ENCODE peak calls at places on chromosomes 6 and 20, in ten cellular contexts. C, O, A, S, L, N, U, E, P and T are unnamed samples.

GRCh38 chr6:18551228-18551627 is 164.1 kb downstream of the RNF144B start:
- DNase-seq in N (no peak), S (no peak), A (peak), C (peak), U (no peak), E (peak), O (no peak), L (peak), P (peak), T (no peak)

GRCh38 chr20:10670521-10671220 is 3.1 kb downstream of the JAG1 start:
- DNase-seq in P (no peak), A (no peak), C (no peak), S (no peak), L (no peak), U (no peak), N (no peak), E (no peak), O (peak), T (no peak)

GRCh38 chr6:36596359-36596758 is 2.2 kb downstream of the SRSF3 start:
- DNase-seq in U (no peak), E (no peak), L (peak), S (no peak), N (no peak), A (no peak), O (no peak), C (peak), P (peak), T (no peak)

GRCh38 chr20:32528291-32528891 is 56.7 kb downstream of the NOL4L start:
- DNase-seq in A (no peak), P (no peak), E (no peak), U (no peak), S (no peak), C (no peak), O (no peak), L (no peak), N (no peak), T (no peak)

GRCh38 chr6:143034689-143035334 is 25.9 kb upstream of the AIG1 start:
- DNase-seq in U (no peak), N (no peak), O (no peak), A (no peak), S (no peak), L (no peak), E (no peak), C (no peak), P (no peak), T (no peak)

GRCh38 chr20:34712525-34713192 is 8.5 kb downstream of the TP53INP2 start:
- DNase-seq in N (no peak), O (no peak), C (no peak), L (no peak), E (no peak), U (no peak), A (no peak), P (no peak), S (no peak), T (no peak)

GRCh38 chr20:24675651-24676352 is 206.4 kb downstream of the SYNDIG1 start:
- DNase-seq in C (no peak), L (no peak), P (no peak), U (no peak), O (no peak), A (no peak), N (no peak), S (no peak), E (no peak), T (no peak)

GRCh38 chr20:46939031-46939430 is 44.4 kb downstream of the EYA2 start:
- DNase-seq in L (peak), O (no peak), N (no peak), C (peak), U (no peak), E (no peak), A (no peak), S (peak), P (peak), T (no peak)

GRCh38 chr6:6884193-6884627 is 223.6 kb upstream of the RREB1 start:
- DNase-seq in O (no peak), S (no peak), A (no peak), U (no peak), N (no peak), L (peak), C (no peak), P (peak), E (no peak), T (no peak)

GRCh38 chr6:136426627-136427377 is 123.4 kb downstream of the MAP7 start:
- DNase-seq in O (no peak), N (no peak), L (no peak), A (no peak), C (no peak), S (no peak), U (no peak), P (no peak), E (no peak), T (no peak)